ENCODE peak calls at places on chromosomes 3 and 15, in nine cellular contexts. Q is CD4-positive, alpha-beta memory T cell; J is astrocyte; T is thoracic aorta; F is ovary; H is cardiac muscle cell; E is left ventricle myocardium inferior; S is IMR-90; A is body of pancreas. Z is an unnamed sample.

GRCh38 chr3:126390201-126390600 is 4.5 kb upstream of the CFAP100 start:
- DNase-seq in A (no peak), T (no peak), H (no peak), S (no peak), Q (no peak), J (no peak), E (no peak), F (no peak), Z (no peak)

GRCh38 chr3:71305246-71306206 is 278.0 kb downstream of the FOXP1 start:
- DNase-seq in H (peak; percentile 45), Q (no peak), A (peak; percentile 20), E (peak; percentile 18), S (peak; percentile 57), J (peak; percentile 55), T (no peak), F (no peak), Z (no peak)

GRCh38 chr3:30729512-30729911 is 123.1 kb downstream of the TGFBR2 start:
- DNase-seq in A (no peak), E (no peak), H (no peak), S (no peak), J (no peak), T (no peak), Q (no peak), F (no peak), Z (no peak)

GRCh38 chr3:64645236-64645635 is 42.6 kb downstream of the ADAMTS9 start:
- DNase-seq in H (peak; percentile 40), T (no peak), A (no peak), J (peak; percentile 42), S (no peak), E (no peak), F (no peak), Q (no peak), Z (no peak)

GRCh38 chr15:91566116-91566515 is 287.4 kb upstream of the SLCO3A1 start:
- DNase-seq in H (no peak), S (no peak), Q (no peak), F (no peak), J (no peak), T (no peak), E (no peak), A (no peak), Z (no peak)

GRCh38 chr15:32990071-32990470 is 204.4 kb downstream of the FMN1 start:
- DNase-seq in J (peak; percentile 48), A (no peak), Q (no peak), S (peak; percentile 56), T (no peak), F (no peak), H (peak; percentile 43), E (no peak), Z (no peak)

GRCh38 chr3:128072454-128073184 is 20.4 kb downstream of the SEC61A1 start:
- DNase-seq in J (no peak), T (no peak), H (no peak), Q (no peak), A (peak; percentile 75), E (no peak), F (no peak), S (no peak), Z (no peak)

GRCh38 chr3:178397836-178398235 is 138.4 kb upstream of the KCNMB2 start:
- DNase-seq in H (no peak), A (no peak), S (no peak), T (no peak), J (no peak), E (no peak), Q (no peak), F (no peak), Z (no peak)

GRCh38 chr3:131402391-131403039 is 20.9 kb downstream of the NUDT16 start:
- DNase-seq in J (peak; percentile 83), A (no peak), S (peak; percentile 48), T (no peak), H (peak; percentile 26), F (no peak), Q (no peak), E (no peak), Z (no peak)

GRCh38 chr3:33658971-33659848 is 58.8 kb downstream of the CLASP2 start:
- DNase-seq in H (peak; percentile 81), A (peak; percentile 73), J (peak; percentile 73), Q (no peak), F (peak; percentile 68), E (peak; percentile 76), S (peak; percentile 88), T (no peak), Z (peak; percentile 88)

GRCh38 chr15:41323611-41324010 is 8.8 kb downstream of the OIP5 start:
- DNase-seq in S (no peak), H (no peak), A (no peak), E (no peak), T (no peak), J (no peak), F (no peak), Q (no peak), Z (no peak)

GRCh38 chr3:182364323-182364722 is 429.0 kb upstream of the ATP11B start:
- DNase-seq in E (no peak), Q (no peak), A (no peak), T (no peak), H (no peak), S (no peak), F (no peak), J (peak; percentile 47), Z (peak; percentile 34)

GRCh38 chr3:45119824-45120614 is 26.2 kb downstream of the CDCP1 start:
- DNase-seq in S (peak; percentile 36), A (peak; percentile 72), H (no peak), J (no peak), F (no peak), Q (no peak), T (no peak), E (no peak), Z (no peak)

DNA sequence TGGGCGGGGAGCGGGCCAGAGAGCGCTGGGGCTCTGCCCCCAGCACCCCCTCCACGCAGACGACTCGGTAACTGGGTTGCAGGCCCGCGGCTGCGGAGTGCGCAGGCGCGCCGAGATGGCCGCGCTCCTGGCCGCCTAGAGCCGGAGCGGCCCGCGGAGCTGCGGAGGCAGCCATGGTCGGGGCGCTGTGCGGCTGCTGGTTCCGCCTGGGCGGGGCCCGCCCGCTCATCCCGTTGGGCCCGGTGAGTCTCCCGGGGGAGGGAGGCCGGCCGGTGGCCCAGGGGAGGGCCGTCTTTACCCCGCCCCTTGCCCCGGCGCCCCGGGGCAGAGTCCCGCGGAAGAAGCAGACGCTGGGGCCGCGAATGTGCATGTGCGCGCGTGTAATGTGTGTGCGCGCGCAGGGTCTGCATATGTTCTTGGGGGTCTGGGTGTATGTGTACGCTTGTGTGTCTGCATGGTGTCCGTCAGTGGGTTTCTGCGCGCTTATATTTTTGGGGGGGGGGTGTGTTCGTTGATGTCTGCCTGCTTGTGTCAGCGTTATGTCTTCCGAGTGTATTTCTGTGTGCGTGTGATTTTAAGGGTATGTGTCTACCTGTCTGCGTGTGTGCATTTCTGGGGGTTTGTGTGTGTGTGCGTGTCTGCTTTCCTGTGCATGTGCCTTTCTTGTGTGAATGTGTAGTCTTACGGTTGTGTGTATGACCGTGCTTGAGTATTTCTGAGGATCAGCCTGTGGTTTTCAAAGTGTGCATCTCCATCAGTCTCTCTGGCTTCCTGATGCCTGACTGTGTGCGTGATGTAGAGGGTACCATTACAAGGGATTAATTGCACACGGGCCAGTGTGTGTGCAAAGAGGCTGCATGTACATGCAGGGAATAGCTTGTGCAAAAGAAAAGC is at the start of gene ABHD14A:
- DNase-seq in T (no peak), F (peak; percentile 86), Q (peak; percentile 75), S (peak; percentile 55), J (peak; percentile 36), E (peak; percentile 74), A (peak; percentile 72), H (peak; percentile 78), Z (peak; percentile 59)
- H3K27ac ChIP-seq in T (peak within 1 kb of the TSS; percentile 96), F (peak within 1 kb of the TSS; percentile 78), Q (peak within 1 kb of the TSS; percentile 78), S (peak within 1 kb of the TSS; percentile 43), J (peak within 1 kb of the TSS; percentile 48), E (peak within 1 kb of the TSS; percentile 99), A (peak within 1 kb of the TSS; percentile 84), H (no peak within 1 kb of the TSS), Z (peak within 1 kb of the TSS; percentile 96)

GRCh38 chr3:62242846-62243245 is 130.5 kb downstream of the FEZF2 start:
- DNase-seq in S (no peak), Q (no peak), F (no peak), T (no peak), A (no peak), H (no peak), J (no peak), E (no peak), Z (no peak)
- H3K27ac ChIP-seq in S (no peak overlapping the region), Q (no peak overlapping the region), F (no peak overlapping the region), T (no peak overlapping the region), A (no peak overlapping the region), H (no peak overlapping the region), J (no peak overlapping the region), E (no peak overlapping the region), Z (no peak overlapping the region)

DNA sequence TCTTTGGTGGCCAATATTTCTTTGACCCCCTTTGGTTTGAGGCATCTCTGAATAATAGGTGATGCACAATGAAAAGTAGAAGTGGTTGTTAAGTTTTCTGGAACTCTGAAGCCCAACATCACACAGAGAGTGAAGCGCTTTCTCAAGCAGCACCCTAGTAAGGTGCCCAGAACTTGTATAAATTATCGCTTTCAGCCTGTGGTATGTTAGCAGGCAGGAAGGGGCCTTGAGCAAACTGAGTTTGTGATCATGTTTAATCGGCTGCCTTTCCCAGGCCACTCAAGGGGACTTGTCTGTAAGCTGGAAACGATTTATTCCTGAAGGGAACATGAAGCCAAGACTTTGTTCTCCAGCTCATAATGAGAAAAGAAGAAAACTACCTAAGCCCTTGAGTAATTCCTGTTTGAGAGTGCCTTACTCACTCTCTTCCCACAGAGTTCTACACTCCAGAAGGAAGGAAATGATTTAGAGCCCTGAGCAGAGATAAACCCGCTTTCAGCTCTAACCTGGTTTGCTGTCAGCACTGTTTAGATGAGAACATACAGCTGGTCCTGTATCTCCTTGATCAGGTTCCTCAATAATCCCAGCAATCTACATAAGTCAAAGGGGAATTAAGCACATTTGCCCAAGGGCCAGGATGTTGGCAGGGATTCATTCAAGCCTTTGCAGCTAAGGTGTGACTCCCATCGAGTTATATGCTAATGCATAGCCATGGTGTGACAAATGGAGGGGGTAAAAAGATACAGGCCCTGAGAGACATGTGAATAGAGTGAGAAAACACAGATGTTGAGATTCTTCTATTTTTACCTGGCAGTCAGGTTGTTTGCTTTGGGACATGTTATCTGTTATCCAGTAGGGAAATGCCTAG is 187.7 kb upstream of the SLC24A5 start:
- DNase-seq in S (no peak), J (no peak), T (no peak), Q (no peak), F (no peak), E (no peak), A (peak; percentile 13), H (no peak), Z (no peak)
- H3K27ac ChIP-seq in S (no peak overlapping the region), J (no peak overlapping the region), T (no peak overlapping the region), Q (no peak overlapping the region), F (no peak overlapping the region), E (no peak overlapping the region), A (peak overlapping the region; percentile 66), H (no peak overlapping the region), Z (no peak overlapping the region)

DNA sequence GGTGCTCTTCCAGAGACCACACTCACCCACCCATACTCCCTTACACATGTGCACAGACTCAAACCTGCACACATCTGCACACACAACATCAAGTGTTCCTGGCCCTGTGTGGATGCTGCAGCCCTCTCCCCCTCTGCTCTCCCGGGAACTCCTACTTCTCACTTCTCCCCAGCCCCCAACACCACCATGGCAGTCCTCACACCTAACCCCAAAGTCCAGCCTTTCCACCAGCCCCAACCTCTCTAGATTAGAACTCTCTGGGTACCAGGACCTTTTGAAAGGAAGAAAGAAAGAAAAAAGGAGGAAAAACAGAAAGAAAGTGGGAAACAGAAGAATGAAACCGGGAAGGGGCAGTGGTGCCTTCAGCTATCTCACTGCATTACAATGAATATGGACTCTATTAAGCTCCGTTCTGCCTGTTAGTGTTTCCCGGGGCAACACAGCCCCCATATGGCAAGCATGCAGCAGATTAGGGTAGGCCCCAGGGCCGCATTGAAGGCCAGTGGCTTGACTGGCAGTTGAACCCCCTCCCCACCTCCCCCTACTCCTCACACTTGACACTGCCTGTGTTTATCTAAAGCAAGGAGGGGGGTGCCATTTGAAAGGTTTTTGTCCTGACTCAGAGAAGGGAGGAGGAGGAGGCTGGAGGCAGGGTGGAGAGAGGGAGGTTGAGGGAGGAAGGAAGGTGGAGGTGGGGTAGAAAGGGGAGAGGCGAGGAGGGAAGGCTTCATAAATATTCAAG is 30.1 kb downstream of the BOC start:
- DNase-seq in F (peak; percentile 46), S (peak; percentile 22), J (peak; percentile 77), H (peak; percentile 49), A (no peak), E (no peak), Q (no peak), T (no peak), Z (no peak)
- H3K27ac ChIP-seq in F (peak overlapping the region; percentile 9), S (no peak overlapping the region), J (peak overlapping the region; percentile 70), H (no peak overlapping the region), A (no peak overlapping the region), E (peak overlapping the region; percentile 39), Q (no peak overlapping the region), T (no peak overlapping the region), Z (no peak overlapping the region)